ENCODE peak calls at places on chromosomes 7 and 10, in four cellular contexts. One of them, this sample, is unnamed.

GRCh38 chr7:49324707-49325106 is 400.4 kb downstream of the CDC14C start:
- DNase-seq in left lobe of liver: no peak
- DNase-seq in DMS153: no peak
- DNase-seq in A549: peak; percentile 4
- DNase-seq in this sample: no peak

GRCh38 chr7:107167483-107168232 is 1.1 kb upstream of the HBP1 start:
- DNase-seq in left lobe of liver: no peak
- DNase-seq in DMS153: no peak
- DNase-seq in A549: peak; percentile 86
- DNase-seq in this sample: peak; percentile 79

GRCh38 chr10:69819713-69820506 is 18.2 kb downstream of the COL13A1 start:
- DNase-seq in left lobe of liver: no peak
- DNase-seq in DMS153: no peak
- DNase-seq in A549: no peak
- DNase-seq in this sample: no peak

GRCh38 chr10:91901784-91902677 is 7.3 kb downstream of the FGFBP3 start:
- DNase-seq in left lobe of liver: no peak
- DNase-seq in DMS153: peak; percentile 45
- DNase-seq in A549: peak; percentile 80
- DNase-seq in this sample: peak; percentile 81

GRCh38 chr10:29328988-29329387 is 40.1 kb downstream of the LYZL1 start:
- DNase-seq in left lobe of liver: no peak
- DNase-seq in DMS153: no peak
- DNase-seq in A549: no peak
- DNase-seq in this sample: no peak

GRCh38 chr10:61959814-61960213 is 58.3 kb downstream of the ARID5B start:
- DNase-seq in left lobe of liver: no peak
- DNase-seq in DMS153: no peak
- DNase-seq in A549: no peak
- DNase-seq in this sample: no peak

GRCh38 chr7:45890902-45891461 is 2.7 kb downstream of the IGFBP1 start:
- DNase-seq in left lobe of liver: no peak
- DNase-seq in DMS153: peak; percentile 2
- DNase-seq in A549: peak; percentile 38
- DNase-seq in this sample: peak; percentile 47

GRCh38 chr10:34654211-34654610 is 160.9 kb downstream of the PARD3 start:
- DNase-seq in left lobe of liver: no peak
- DNase-seq in DMS153: no peak
- DNase-seq in A549: no peak
- DNase-seq in this sample: no peak

GRCh38 chr10:123380491-123381085 is 226.4 kb downstream of the BUB3 start:
- DNase-seq in left lobe of liver: no peak
- DNase-seq in DMS153: peak; percentile 14
- DNase-seq in A549: peak; percentile 35
- DNase-seq in this sample: peak; percentile 13

GRCh38 chr10:62779487-62780248 is 24.9 kb upstream of the ADO start:
- DNase-seq in left lobe of liver: no peak
- DNase-seq in DMS153: no peak
- DNase-seq in A549: no peak
- DNase-seq in this sample: no peak

GRCh38 chr10:132704008-132704814 is 81.7 kb downstream of the NKX6-2 start:
- DNase-seq in left lobe of liver: no peak
- DNase-seq in DMS153: no peak
- DNase-seq in A549: no peak
- DNase-seq in this sample: no peak

GRCh38 chr7:151793991-151794507 is 82.9 kb downstream of the PRKAG2 start:
- DNase-seq in left lobe of liver: no peak
- DNase-seq in DMS153: no peak
- DNase-seq in A549: no peak
- DNase-seq in this sample: no peak

GRCh38 chr10:121614746-121615145 is 16.5 kb upstream of the FGFR2 start:
- DNase-seq in left lobe of liver: no peak
- DNase-seq in DMS153: no peak
- DNase-seq in A549: no peak
- DNase-seq in this sample: no peak

GRCh38 chr7:149310113-149310836 is 48.3 kb downstream of the ZNF783 start:
- DNase-seq in left lobe of liver: no peak
- DNase-seq in DMS153: peak; percentile 3
- DNase-seq in A549: peak; percentile 88
- DNase-seq in this sample: peak; percentile 57

GRCh38 chr10:97016728-97017473 is 168.9 kb downstream of the SLIT1 start:
- DNase-seq in left lobe of liver: no peak
- DNase-seq in DMS153: no peak
- DNase-seq in A549: no peak
- DNase-seq in this sample: no peak

GRCh38 chr10:101778781-101779543 is 3.0 kb upstream of the FGF8 start:
- DNase-seq in left lobe of liver: no peak
- DNase-seq in DMS153: no peak
- DNase-seq in A549: no peak
- DNase-seq in this sample: no peak

GRCh38 chr7:18020138-18020715 is 7.4 kb downstream of the PRPS1L1 start:
- DNase-seq in left lobe of liver: no peak
- DNase-seq in DMS153: no peak
- DNase-seq in A549: no peak
- DNase-seq in this sample: no peak

GRCh38 chr7:39811161-39811614 is 138.9 kb upstream of the CDK13 start:
- DNase-seq in left lobe of liver: no peak
- DNase-seq in DMS153: peak; percentile 61
- DNase-seq in A549: peak; percentile 35
- DNase-seq in this sample: no peak

GRCh38 chr7:150973571-150974451 is 4.3 kb downstream of the KCNH2 start:
- DNase-seq in left lobe of liver: no peak
- DNase-seq in DMS153: peak; percentile 89
- DNase-seq in A549: no peak
- DNase-seq in this sample: no peak

GRCh38 chr10:97842658-97843295 is 6.9 kb upstream of the GOLGA7B start:
- DNase-seq in left lobe of liver: no peak
- DNase-seq in DMS153: peak; percentile 47
- DNase-seq in A549: no peak
- DNase-seq in this sample: no peak

GRCh38 chr10:104441601-104442000 is 88.0 kb downstream of the CFAP58 start:
- DNase-seq in left lobe of liver: no peak
- DNase-seq in DMS153: no peak
- DNase-seq in A549: peak; percentile 8
- DNase-seq in this sample: peak; percentile 33

GRCh38 chr7:2928256-2928612 is 84.1 kb upstream of the GNA12 start:
- DNase-seq in left lobe of liver: no peak
- DNase-seq in DMS153: no peak
- DNase-seq in A549: no peak
- DNase-seq in this sample: no peak

GRCh38 chr7:154997840-154998370 is 5.0 kb downstream of the PAXIP1 start:
- DNase-seq in left lobe of liver: no peak
- DNase-seq in DMS153: no peak
- DNase-seq in A549: no peak
- DNase-seq in this sample: no peak

GRCh38 chr10:3784510-3785250 is at the start of gene KLF6:
- DNase-seq in left lobe of liver: no peak
- DNase-seq in DMS153: no peak
- DNase-seq in A549: peak; percentile 35
- DNase-seq in this sample: no peak

GRCh38 chr10:50832171-50832751 is 53.2 kb downstream of the A1CF start:
- DNase-seq in left lobe of liver: peak; percentile 54
- DNase-seq in DMS153: no peak
- DNase-seq in A549: no peak
- DNase-seq in this sample: no peak

GRCh38 chr7:15594461-15594860 is 32.6 kb upstream of the AGMO start:
- DNase-seq in left lobe of liver: no peak
- DNase-seq in DMS153: no peak
- DNase-seq in A549: no peak
- DNase-seq in this sample: no peak

GRCh38 chr10:26448706-26449435 is 10.7 kb downstream of the APBB1IP start:
- DNase-seq in left lobe of liver: no peak
- DNase-seq in DMS153: no peak
- DNase-seq in A549: no peak
- DNase-seq in this sample: no peak

GRCh38 chr7:30916767-30917166 is 5.1 kb downstream of the AQP1 start:
- DNase-seq in left lobe of liver: no peak
- DNase-seq in DMS153: no peak
- DNase-seq in A549: no peak
- DNase-seq in this sample: no peak

GRCh38 chr10:79316671-79317431 is 30.4 kb upstream of the PPIF start:
- DNase-seq in left lobe of liver: no peak
- DNase-seq in DMS153: no peak
- DNase-seq in A549: peak; percentile 35
- DNase-seq in this sample: peak; percentile 33

GRCh38 chr10:117464176-117464575 is 78.4 kb upstream of the EMX2 start:
- DNase-seq in left lobe of liver: no peak
- DNase-seq in DMS153: no peak
- DNase-seq in A549: no peak
- DNase-seq in this sample: no peak

GRCh38 chr7:29315302-29316270 is 121.0 kb downstream of the CHN2 start:
- DNase-seq in left lobe of liver: no peak
- DNase-seq in DMS153: no peak
- DNase-seq in A549: no peak
- DNase-seq in this sample: no peak

GRCh38 chr7:39618868-39619267 is 4.5 kb upstream of the RALA start:
- DNase-seq in left lobe of liver: no peak
- DNase-seq in DMS153: no peak
- DNase-seq in A549: no peak
- DNase-seq in this sample: no peak

GRCh38 chr10:15254808-15255655 is 86.5 kb upstream of the NMT2 start:
- DNase-seq in left lobe of liver: no peak
- DNase-seq in DMS153: peak; percentile 43
- DNase-seq in A549: no peak
- DNase-seq in this sample: no peak

GRCh38 chr10:118057351-118057750 is 10.6 kb upstream of the RAB11FIP2 start:
- DNase-seq in left lobe of liver: no peak
- DNase-seq in DMS153: no peak
- DNase-seq in A549: no peak
- DNase-seq in this sample: no peak

GRCh38 chr10:102596506-102596971 is 47.7 kb upstream of the TRIM8 start:
- DNase-seq in left lobe of liver: peak; percentile 68
- DNase-seq in DMS153: peak; percentile 57
- DNase-seq in A549: peak; percentile 66
- DNase-seq in this sample: peak; percentile 20

GRCh38 chr10:121084029-121084674 is 233.0 kb downstream of the WDR11 start:
- DNase-seq in left lobe of liver: no peak
- DNase-seq in DMS153: no peak
- DNase-seq in A549: no peak
- DNase-seq in this sample: no peak

GRCh38 chr10:82390866-82391658 is 516.1 kb downstream of the NRG3 start:
- DNase-seq in left lobe of liver: peak; percentile 71
- DNase-seq in DMS153: peak; percentile 21
- DNase-seq in A549: no peak
- DNase-seq in this sample: no peak

GRCh38 chr7:47697533-47697932 is 115.6 kb upstream of the TNS3 start:
- DNase-seq in left lobe of liver: no peak
- DNase-seq in DMS153: no peak
- DNase-seq in A549: no peak
- DNase-seq in this sample: no peak

This sample was measured in NCI-H460.